ENCODE peak calls at places on chromosome 2, in five cellular contexts. One of them, this sample, is unnamed.

GRCh38 chr2:204808494-204808893 is 263.2 kb downstream of the PARD3B start:
- DNase-seq in retina: no peak
- DNase-seq in amniotic stem cell: no peak
- DNase-seq in activated CD4-positive, alpha-beta T cell treated with anti-CD3 and anti-CD28 coated beads, Interleukin-2, amount 50 U/mL, for 1 hour: no peak
- DNase-seq in skeletal muscle cell: no peak
- DNase-seq in this sample: no peak

GRCh38 chr2:105179469-105180372 is 61.8 kb upstream of the GPR45 start:
- DNase-seq in retina: no peak
- DNase-seq in amniotic stem cell: no peak
- DNase-seq in activated CD4-positive, alpha-beta T cell treated with anti-CD3 and anti-CD28 coated beads, Interleukin-2, amount 50 U/mL, for 1 hour: no peak
- DNase-seq in skeletal muscle cell: peak; percentile 24
- DNase-seq in this sample: no peak

GRCh38 chr2:187842978-187843847 is 289.0 kb upstream of the TFPI start:
- DNase-seq in retina: peak; percentile 27
- DNase-seq in amniotic stem cell: peak; percentile 58
- DNase-seq in activated CD4-positive, alpha-beta T cell treated with anti-CD3 and anti-CD28 coated beads, Interleukin-2, amount 50 U/mL, for 1 hour: no peak
- DNase-seq in skeletal muscle cell: peak; percentile 31
- DNase-seq in this sample: no peak

GRCh38 chr2:96556441-96557330 is 20.1 kb downstream of the ARID5A start:
- DNase-seq in retina: no peak
- DNase-seq in amniotic stem cell: no peak
- DNase-seq in activated CD4-positive, alpha-beta T cell treated with anti-CD3 and anti-CD28 coated beads, Interleukin-2, amount 50 U/mL, for 1 hour: peak; percentile 24
- DNase-seq in skeletal muscle cell: no peak
- DNase-seq in this sample: peak; percentile 57

GRCh38 chr2:166011660-166012059 is 58.1 kb upstream of the TTC21B start:
- DNase-seq in retina: no peak
- DNase-seq in amniotic stem cell: no peak
- DNase-seq in activated CD4-positive, alpha-beta T cell treated with anti-CD3 and anti-CD28 coated beads, Interleukin-2, amount 50 U/mL, for 1 hour: no peak
- DNase-seq in skeletal muscle cell: no peak
- DNase-seq in this sample: no peak

GRCh38 chr2:141105763-141106162 is 1025.1 kb downstream of the LRP1B start:
- DNase-seq in retina: no peak
- DNase-seq in amniotic stem cell: no peak
- DNase-seq in activated CD4-positive, alpha-beta T cell treated with anti-CD3 and anti-CD28 coated beads, Interleukin-2, amount 50 U/mL, for 1 hour: no peak
- DNase-seq in skeletal muscle cell: no peak
- DNase-seq in this sample: no peak

GRCh38 chr2:25202290-25202689 is 33.9 kb upstream of the POMC start:
- DNase-seq in retina: no peak
- DNase-seq in amniotic stem cell: no peak
- DNase-seq in activated CD4-positive, alpha-beta T cell treated with anti-CD3 and anti-CD28 coated beads, Interleukin-2, amount 50 U/mL, for 1 hour: no peak
- DNase-seq in skeletal muscle cell: no peak
- DNase-seq in this sample: no peak

GRCh38 chr2:23378496-23378895 is 6.5 kb upstream of the KLHL29 start:
- DNase-seq in retina: no peak
- DNase-seq in amniotic stem cell: no peak
- DNase-seq in activated CD4-positive, alpha-beta T cell treated with anti-CD3 and anti-CD28 coated beads, Interleukin-2, amount 50 U/mL, for 1 hour: no peak
- DNase-seq in skeletal muscle cell: no peak
- DNase-seq in this sample: no peak

GRCh38 chr2:215521031-215521430 is 85.2 kb upstream of the FN1 start:
- DNase-seq in retina: no peak
- DNase-seq in amniotic stem cell: no peak
- DNase-seq in activated CD4-positive, alpha-beta T cell treated with anti-CD3 and anti-CD28 coated beads, Interleukin-2, amount 50 U/mL, for 1 hour: no peak
- DNase-seq in skeletal muscle cell: no peak
- DNase-seq in this sample: no peak

GRCh38 chr2:157990173-157990572 is 111.5 kb upstream of the UPP2 start:
- DNase-seq in retina: peak; percentile 50
- DNase-seq in amniotic stem cell: no peak
- DNase-seq in activated CD4-positive, alpha-beta T cell treated with anti-CD3 and anti-CD28 coated beads, Interleukin-2, amount 50 U/mL, for 1 hour: no peak
- DNase-seq in skeletal muscle cell: no peak
- DNase-seq in this sample: no peak

This sample was measured in activated naive CD4-positive, alpha-beta T cell treated with anti-CD3 and anti-CD28 coated beads, Interleukin-2, amount 50 U/mL, for 16 hours.